ENCODE peak calls at places on chromosomes 6 and 20, in four cellular contexts. H is MM.1S, O is amygdala, G is cardiac muscle cell. L is an unnamed sample.
A peak's percentile ranks its signal among the peaks of the same experiment; 100 is the strongest.

GRCh38 chr6:167927246-167927645 is 70.2 kb upstream of the KIF25 start:
- DNase-seq in H (no peak), G (no peak), O (no peak), L (no peak)

GRCh38 chr6:4347877-4348276 is 212.5 kb upstream of the ECI2 start:
- DNase-seq in O (no peak), G (no peak), H (no peak), L (no peak)

GRCh38 chr6:31702421-31702818 is 704 bp downstream of the ABHD16A start:
- DNase-seq in O (no peak), H (no peak), G (no peak), L (peak; percentile 11)

GRCh38 chr6:148869589-148869988 is 122.8 kb downstream of the UST start:
- DNase-seq in H (no peak), G (peak; percentile 62), O (no peak), L (no peak)

GRCh38 chr6:147707524-147707923 is 199.0 kb downstream of the SAMD5 start:
- DNase-seq in O (no peak), G (no peak), H (no peak), L (no peak)

GRCh38 chr6:14193524-14193923 is 76.0 kb downstream of the CD83 start:
- DNase-seq in G (no peak), O (no peak), H (no peak), L (no peak)

GRCh38 chr6:142945071-142945445 is at the start of gene HIVEP2:
- DNase-seq in G (peak; percentile 93), O (peak; percentile 81), H (peak; percentile 66), L (peak; percentile 74)

GRCh38 chr6:85458782-85459181 is 8.9 kb downstream of the NT5E start:
- DNase-seq in H (no peak), G (no peak), O (no peak), L (no peak)

GRCh38 chr20:23086931-23087411 is 847 bp upstream of the CD93 start:
- DNase-seq in G (no peak), O (no peak), H (no peak), L (no peak)

GRCh38 chr6:108014040-108014439 is 56.0 kb upstream of the SEC63 start:
- DNase-seq in H (peak; percentile 24), G (no peak), O (no peak), L (no peak)

GRCh38 chr6:9121551-9121950 is 686.2 kb upstream of the SLC35B3 start:
- DNase-seq in O (no peak), H (no peak), G (no peak), L (no peak)

GRCh38 chr6:13763740-13764381 is 50.5 kb downstream of the MCUR1 start:
- DNase-seq in G (no peak), H (no peak), O (no peak), L (no peak)

GRCh38 chr6:119043783-119044182 is 34.7 kb downstream of the FAM184A start:
- DNase-seq in O (no peak), H (no peak), G (no peak), L (no peak)

GRCh38 chr6:121413831-121414368 is 21.5 kb upstream of the GJA1 start:
- DNase-seq in G (peak; percentile 75), O (no peak), H (no peak), L (no peak)

GRCh38 chr6:145903356-145904102 is 60.6 kb downstream of the SHPRH start:
- DNase-seq in G (peak; percentile 31), H (no peak), O (no peak), L (no peak)

GRCh38 chr6:29554764-29555163 is 4.8 kb downstream of the UBD start:
- DNase-seq in G (no peak), H (no peak), O (no peak), L (no peak)

GRCh38 chr6:16344756-16345155 is 106.4 kb downstream of the GMPR start:
- DNase-seq in H (no peak), O (no peak), G (peak; percentile 74), L (no peak)

GRCh38 chr6:13952101-13952500 is 27.3 kb downstream of the RNF182 start:
- DNase-seq in O (no peak), G (no peak), H (no peak), L (no peak)

GRCh38 chr6:22146581-22147468 is 150.0 kb downstream of the PRL start:
- DNase-seq in O (peak; percentile 55), H (no peak), G (peak; percentile 27), L (no peak)

GRCh38 chr6:47724300-47724699 is 25.9 kb downstream of the ADGRF4 start:
- DNase-seq in H (no peak), G (no peak), O (no peak), L (no peak)

GRCh38 chr6:166950443-166950821 is 5.9 kb downstream of the RNASET2 start:
- DNase-seq in H (peak; percentile 71), O (no peak), G (no peak), L (no peak)

GRCh38 chr6:43669922-43670622 is 17.5 kb downstream of the MRPS18A start:
- DNase-seq in G (peak; percentile 65), O (no peak), H (peak; percentile 91), L (peak; percentile 23)

GRCh38 chr6:37033255-37033654 is 27.8 kb downstream of the FGD2 start:
- DNase-seq in O (no peak), H (no peak), G (no peak), L (no peak)

GRCh38 chr20:62217913-62218773 is 1.9 kb downstream of the HRH3 start:
- DNase-seq in H (no peak), G (no peak), O (no peak), L (no peak)

GRCh38 chr6:113065606-113066005 is 718.5 kb downstream of the RFPL4B start:
- DNase-seq in H (no peak), G (peak; percentile 69), O (no peak), L (no peak)

GRCh38 chr20:58700121-58700780 is 7.7 kb downstream of the NPEPL1 start:
- DNase-seq in O (no peak), H (no peak), G (peak; percentile 7), L (no peak)

GRCh38 chr6:166907373-166907841 is 48.9 kb downstream of the RNASET2 start:
- DNase-seq in G (no peak), O (no peak), H (peak; percentile 12), L (no peak)

GRCh38 chr6:100260584-100260983 is 204.1 kb downstream of the SIM1 start:
- DNase-seq in H (no peak), G (peak; percentile 22), O (no peak), L (no peak)

GRCh38 chr6:32075781-32076494 is 33.2 kb downstream of the TNXB start:
- DNase-seq in H (no peak), G (no peak), O (no peak), L (no peak)

GRCh38 chr6:37982320-37982719 is 162.8 kb downstream of the ZFAND3 start:
- DNase-seq in G (no peak), O (no peak), H (no peak), L (no peak)

GRCh38 chr20:36340593-36340990 is 34.5 kb downstream of the DLGAP4 start:
- DNase-seq in G (no peak), H (no peak), O (no peak), L (no peak)

GRCh38 chr6:36246511-36247268 is 23.2 kb upstream of the PNPLA1 start:
- DNase-seq in H (no peak), G (no peak), O (no peak), L (no peak)

GRCh38 chr6:140061422-140062041 is 687.1 kb upstream of the CITED2 start:
- DNase-seq in H (no peak), O (no peak), G (no peak), L (no peak)